ENCODE peak calls at places on chromosomes 12 and 14, in ten cellular contexts. S is SW 1271, I is endothelial cell, V is ureter, F is cerebellar nuclear complex, O is kidney, Y is head of caudate nucleus, R is GM04503, E is GOT3, B is NCI-H82. Z is an unnamed sample.

GRCh38 chr12:101436146-101436545 is 28.6 kb upstream of the ARL1 start:
- DNase-seq in I (no peak), Y (no peak), E (no peak), V (no peak), O (no peak), R (no peak), B (no peak), F (no peak), S (no peak), Z (no peak)

GRCh38 chr12:104370989-104371870 is 67.7 kb downstream of the EID3 start:
- DNase-seq in O (no peak), E (no peak), Y (peak; percentile 1), I (peak; percentile 12), F (no peak), R (no peak), S (peak; percentile 82), V (no peak), B (no peak), Z (no peak)

GRCh38 chr12:58176296-58176869 is 235.0 kb downstream of the ATP23 start:
- DNase-seq in R (no peak), F (no peak), I (peak; percentile 49), S (peak; percentile 9), E (no peak), Y (no peak), O (no peak), V (no peak), B (peak; percentile 85), Z (no peak)

GRCh38 chr12:56122637-56123036 is 4.6 kb downstream of the ZC3H10 start:
- DNase-seq in V (no peak), E (no peak), I (no peak), Y (no peak), O (no peak), B (no peak), R (no peak), F (no peak), S (no peak), Z (no peak)

GRCh38 chr14:54985156-54985555 is 41.7 kb downstream of the WDHD1 start:
- DNase-seq in S (no peak), Y (no peak), B (no peak), F (no peak), I (no peak), E (no peak), R (no peak), O (no peak), V (peak; percentile 46), Z (no peak)

GRCh38 chr14:53630336-53630735 is 326.3 kb downstream of the BMP4 start:
- DNase-seq in R (no peak), V (no peak), S (no peak), Y (no peak), E (no peak), O (no peak), I (no peak), F (no peak), B (peak; percentile 94), Z (no peak)

GRCh38 chr12:105219261-105220018 is 16.5 kb downstream of the APPL2 start:
- DNase-seq in F (no peak), Y (no peak), E (no peak), V (no peak), S (no peak), O (no peak), R (no peak), B (no peak), I (no peak), Z (no peak)

GRCh38 chr14:51653096-51653814 is 1.5 kb downstream of the FRMD6 start:
- DNase-seq in B (no peak), S (peak; percentile 91), R (no peak), Y (no peak), O (no peak), V (no peak), E (no peak), I (peak; percentile 21), F (no peak), Z (peak; percentile 18)

GRCh38 chr14:37150414-37150813 is 22.0 kb downstream of the SLC25A21 start:
- DNase-seq in Y (no peak), B (peak; percentile 37), F (no peak), V (no peak), I (no peak), R (no peak), E (no peak), O (no peak), S (peak; percentile 60), Z (peak; percentile 31)

GRCh38 chr14:68976160-68977067 is 2.7 kb downstream of the ACTN1 start:
- DNase-seq in V (peak; percentile 72), E (no peak), R (no peak), I (no peak), S (no peak), B (no peak), Y (peak; percentile 65), F (no peak), O (peak; percentile 85), Z (no peak)

GRCh38 chr12:123986374-123986920 is 13.4 kb downstream of the ZNF664 start:
- DNase-seq in F (no peak), S (no peak), I (no peak), E (no peak), B (peak; percentile 76), V (no peak), Y (peak; percentile 56), R (no peak), O (no peak), Z (no peak)

GRCh38 chr14:63652406-63652805 is 10.7 kb upstream of the WDR89 start:
- DNase-seq in B (no peak), I (no peak), V (no peak), O (no peak), R (no peak), E (no peak), Y (no peak), F (no peak), S (no peak), Z (no peak)

GRCh38 chr12:116282371-116283286 is 5.1 kb upstream of the MED13L start:
- DNase-seq in Y (no peak), F (no peak), O (no peak), B (no peak), I (no peak), R (no peak), E (no peak), V (no peak), S (no peak), Z (no peak)

GRCh38 chr14:95425369-95426115 is 90.9 kb downstream of the SYNE3 start:
- DNase-seq in V (no peak), O (no peak), R (no peak), E (no peak), S (no peak), B (no peak), I (no peak), F (no peak), Y (no peak), Z (no peak)

GRCh38 chr12:88658009-88658408 is 77.7 kb upstream of the KITLG start:
- DNase-seq in Y (no peak), B (no peak), S (peak; percentile 11), I (no peak), F (no peak), R (no peak), O (no peak), E (no peak), V (no peak), Z (no peak)

GRCh38 chr12:104377507-104377812 is 73.9 kb downstream of the EID3 start:
- DNase-seq in V (no peak), I (no peak), S (no peak), R (no peak), F (no peak), B (no peak), E (no peak), Y (no peak), O (no peak), Z (no peak)

GRCh38 chr12:48334807-48335206 is 15.9 kb downstream of the ZNF641 start:
- DNase-seq in R (no peak), I (no peak), V (no peak), E (no peak), B (no peak), O (no peak), Y (no peak), F (no peak), S (no peak), Z (no peak)

GRCh38 chr12:3168775-3169221 is 91.6 kb downstream of the TSPAN9 start:
- DNase-seq in R (peak; percentile 71), O (peak; percentile 81), E (peak; percentile 57), Y (peak; percentile 75), V (peak; percentile 81), F (peak; percentile 69), B (peak; percentile 56), S (no peak), I (no peak), Z (no peak)

GRCh38 chr12:126742326-126742725 is 1524.6 kb upstream of the TMEM132C start:
- DNase-seq in I (no peak), R (no peak), O (no peak), V (no peak), Y (peak; percentile 46), S (no peak), B (no peak), E (no peak), F (no peak), Z (no peak)

Z was measured in KG1.